ENCODE peak calls at places on chromosomes 3 and 15, in five cellular contexts. L, I, P, H and Y are unnamed samples.

GRCh38 chr15:39908186-39908585 is 11.9 kb downstream of the GPR176 start:
- DNase-seq in L (no peak), I (no peak), P (no peak), H (no peak), Y (no peak)

GRCh38 chr3:113890256-113890900 is 51.8 kb downstream of the GRAMD1C start:
- DNase-seq in L (no peak), I (no peak), P (no peak), H (peak; percentile 8), Y (no peak)

GRCh38 chr15:89361451-89362202 is 27.0 kb upstream of the POLG start:
- DNase-seq in L (peak; percentile 72), I (peak; percentile 66), P (peak; percentile 66), H (peak; percentile 88), Y (peak; percentile 76)

GRCh38 chr3:104526901-104527401 is 839.8 kb upstream of the ALCAM start:
- DNase-seq in L (no peak), I (no peak), P (no peak), H (no peak), Y (no peak)

GRCh38 chr15:69253156-69253555 is 45.6 kb upstream of the PAQR5 start:
- DNase-seq in L (peak; percentile 61), I (peak; percentile 39), P (no peak), H (no peak), Y (no peak)

GRCh38 chr3:172522871-172523818 is at the start of gene TNFSF10:
- DNase-seq in L (peak; percentile 63), I (no peak), P (peak; percentile 39), H (no peak), Y (no peak)

GRCh38 chr3:182508896-182509295 is 284.4 kb upstream of the ATP11B start:
- DNase-seq in L (no peak), I (no peak), P (no peak), H (no peak), Y (no peak)

GRCh38 chr15:58463815-58464697 is 32.3 kb downstream of the LIPC start:
- DNase-seq in L (no peak), I (no peak), P (no peak), H (no peak), Y (no peak)

GRCh38 chr3:14439501-14440167 is 37.2 kb downstream of the SLC6A6 start:
- DNase-seq in L (peak; percentile 82), I (no peak), P (peak; percentile 70), H (peak; percentile 64), Y (peak; percentile 14)

GRCh38 chr15:80559320-80559693 is 135.8 kb upstream of the ABHD17C start:
- DNase-seq in L (no peak), I (no peak), P (no peak), H (no peak), Y (no peak)

GRCh38 chr3:71056327-71056726 is 527.2 kb downstream of the FOXP1 start:
- DNase-seq in L (no peak), I (no peak), P (no peak), H (no peak), Y (no peak)

GRCh38 chr3:114550155-114550554 is 256.3 kb downstream of the TIGIT start:
- DNase-seq in L (no peak), I (no peak), P (no peak), H (no peak), Y (no peak)

GRCh38 chr15:75140080-75140879 is 61.4 kb upstream of the C15orf39 start:
- DNase-seq in L (no peak), I (no peak), P (no peak), H (no peak), Y (no peak)